ENCODE peak calls at places on chromosomes 2 and 18, in nine cellular contexts. U is glutamatergic neuron; J is fibroblast of the conjunctiva; D is tibial artery; G is NCI-H774; B is central memory CD4-positive, alpha-beta T cell; Y is endodermal cell; W is mammary epithelial cell; Q is activated CD8-positive, alpha-beta T cell treated with anti-CD3 and anti-CD28 coated beads for 36 hours. S is an unnamed sample.

GRCh38 chr2:28717339-28717758 is 34.3 kb upstream of the PPP1CB start:
- DNase-seq in Y (no peak), G (no peak), J (peak; percentile 86), W (peak; percentile 72), B (no peak), U (no peak), Q (no peak), D (peak; percentile 78), S (peak; percentile 99)

GRCh38 chr18:23053756-23054457 is 81.4 kb upstream of the CABLES1 start:
- DNase-seq in W (peak; percentile 49), Y (peak; percentile 89), D (no peak), Q (no peak), U (peak; percentile 31), J (peak; percentile 52), B (no peak), G (no peak), S (peak; percentile 24)

GRCh38 chr2:138919336-138919735 is 139.1 kb upstream of the NXPH2 start:
- DNase-seq in Q (no peak), U (peak; percentile 25), B (no peak), G (no peak), Y (no peak), J (no peak), D (no peak), W (no peak), S (no peak)

GRCh38 chr2:137964859-137965459 is 686 bp downstream of the HNMT start:
- DNase-seq in J (no peak), U (no peak), Q (no peak), G (no peak), D (no peak), B (no peak), Y (no peak), W (no peak), S (no peak)

GRCh38 chr2:155026646-155027045 is 328.2 kb downstream of the KCNJ3 start:
- DNase-seq in D (no peak), J (no peak), G (no peak), U (no peak), B (no peak), Q (no peak), W (no peak), Y (no peak), S (no peak)

GRCh38 chr2:197121756-197122385 is 188.7 kb downstream of the ANKRD44 start:
- DNase-seq in Q (no peak), B (no peak), D (no peak), G (no peak), W (no peak), Y (no peak), J (no peak), U (no peak), S (no peak)

GRCh38 chr2:15561574-15562344 is 625 bp upstream of the NBAS start:
- DNase-seq in Y (no peak), W (peak; percentile 46), Q (peak; percentile 57), D (no peak), B (no peak), G (peak; percentile 24), J (no peak), U (no peak), S (no peak)

GRCh38 chr2:215870088-215870490 is 143.3 kb downstream of the MREG start:
- DNase-seq in J (peak; percentile 87), Q (no peak), W (peak; percentile 71), Y (no peak), D (peak; percentile 40), B (no peak), U (no peak), G (no peak), S (no peak)

GRCh38 chr2:143193121-143193520 is 63.9 kb downstream of the ARHGAP15 start:
- DNase-seq in G (no peak), B (no peak), Q (no peak), Y (peak; percentile 60), J (no peak), D (no peak), W (no peak), U (no peak), S (no peak)

S was measured in NB4.